ENCODE peak calls at places on chromosomes 13 and 19, in six cellular contexts. Q is RWPE1, O is choroid plexus epithelial cell, M is AG04449, N is dorsolateral prefrontal cortex, D is gastrocnemius medialis. Z is an unnamed sample.
A peak's percentile ranks its signal among the peaks of the same experiment; 100 is the strongest.

GRCh38 chr13:40993119-40993518 is 26.0 kb downstream of the ELF1 start:
- DNase-seq in Q (no peak), O (peak; percentile 27), M (no peak), N (no peak), D (no peak), Z (no peak)

GRCh38 chr13:76856141-76856571 is 30.0 kb downstream of the KCTD12 start:
- DNase-seq in Q (peak; percentile 48), O (peak; percentile 91), M (no peak), N (no peak), D (no peak), Z (no peak)

GRCh38 chr19:14248578-14249011 is 42.6 kb upstream of the ADGRL1 start:
- DNase-seq in Q (no peak), O (peak; percentile 24), M (no peak), N (peak; percentile 75), D (no peak), Z (no peak)

GRCh38 chr19:47402504-47402903 is 16.8 kb downstream of the MEIS3 start:
- DNase-seq in Q (no peak), O (no peak), M (no peak), N (no peak), D (no peak), Z (no peak)

GRCh38 chr19:17889609-17890214 is 18.0 kb downstream of the SLC5A5 start:
- DNase-seq in Q (peak; percentile 67), O (peak; percentile 61), M (no peak), N (no peak), D (no peak), Z (peak; percentile 29)

GRCh38 chr13:113407531-113408393 is 43.8 kb upstream of the GRTP1 start:
- DNase-seq in Q (no peak), O (no peak), M (no peak), N (no peak), D (no peak), Z (no peak)

GRCh38 chr13:76799696-76800095 is 86.5 kb downstream of the KCTD12 start:
- DNase-seq in Q (no peak), O (peak; percentile 56), M (no peak), N (no peak), D (no peak), Z (no peak)

GRCh38 chr13:98089826-98090225 is 53.1 kb upstream of the FARP1 start:
- DNase-seq in Q (no peak), O (peak; percentile 21), M (no peak), N (no peak), D (no peak), Z (no peak)

GRCh38 chr13:76380436-76381065 is 505.7 kb downstream of the KCTD12 start:
- DNase-seq in Q (no peak), O (peak; percentile 33), M (no peak), N (no peak), D (no peak), Z (no peak)

GRCh38 chr13:86813198-86813597 is 858.0 kb upstream of the SLITRK5 start:
- DNase-seq in Q (no peak), O (no peak), M (no peak), N (no peak), D (no peak), Z (no peak)

GRCh38 chr19:11678504-11678903 is 60.2 kb downstream of the ZNF823 start:
- DNase-seq in Q (no peak), O (no peak), M (no peak), N (no peak), D (no peak), Z (no peak)

GRCh38 chr13:30421093-30422055 is 919 bp upstream of the UBE2L5 start:
- DNase-seq in Q (peak; percentile 71), O (peak; percentile 78), M (no peak), N (peak; percentile 72), D (peak; percentile 53), Z (peak; percentile 48)

GRCh38 chr19:34298891-34299510 is 44.6 kb downstream of the GARRE1 start:
- DNase-seq in Q (no peak), O (no peak), M (no peak), N (no peak), D (no peak), Z (no peak)

GRCh38 chr13:40060318-40061007 is 405.0 kb downstream of the COG6 start:
- DNase-seq in Q (peak; percentile 89), O (peak; percentile 93), M (peak; percentile 12), N (no peak), D (no peak), Z (no peak)

GRCh38 chr19:28289294-28290063 is 923.5 kb downstream of the UQCRFS1 start:
- DNase-seq in Q (no peak), O (peak; percentile 26), M (no peak), N (no peak), D (no peak), Z (no peak)

GRCh38 chr19:17436874-17437267 is 11.6 kb downstream of the TMEM221 start:
- DNase-seq in Q (no peak), O (no peak), M (no peak), N (no peak), D (no peak), Z (no peak)

GRCh38 chr13:61111529-61111928 is 304.1 kb downstream of the PCDH20 start:
- DNase-seq in Q (no peak), O (no peak), M (no peak), N (no peak), D (no peak), Z (no peak)

GRCh38 chr19:51333836-51334460 is 8.0 kb downstream of the VSIG10L start:
- DNase-seq in Q (no peak), O (no peak), M (no peak), N (peak; percentile 93), D (no peak), Z (no peak)

GRCh38 chr13:31394491-31394890 is 194.7 kb downstream of the B3GLCT start:
- DNase-seq in Q (no peak), O (peak; percentile 2), M (no peak), N (no peak), D (no peak), Z (no peak)

GRCh38 chr13:48249018-48249417 is 16.0 kb downstream of the ITM2B start:
- DNase-seq in Q (no peak), O (no peak), M (no peak), N (no peak), D (no peak), Z (no peak)

GRCh38 chr13:24116103-24116502 is 44.4 kb upstream of the SPATA13 start:
- DNase-seq in Q (no peak), O (no peak), M (no peak), N (no peak), D (no peak), Z (no peak)

GRCh38 chr13:38902551-38902950 is 88.1 kb downstream of the STOML3 start:
- DNase-seq in Q (peak; percentile 42), O (no peak), M (no peak), N (no peak), D (no peak), Z (no peak)

GRCh38 chr13:68234278-68234677 is 1004.1 kb upstream of the PCDH9 start:
- DNase-seq in Q (peak; percentile 7), O (peak; percentile 65), M (no peak), N (no peak), D (no peak), Z (no peak)

GRCh38 chr19:10471909-10472308 is 31.2 kb downstream of the KEAP1 start:
- DNase-seq in Q (no peak), O (peak; percentile 71), M (no peak), N (no peak), D (no peak), Z (no peak)

GRCh38 chr19:2039082-2039958 is 11.7 kb downstream of the MKNK2 start:
- DNase-seq in Q (no peak), O (no peak), M (no peak), N (no peak), D (peak; percentile 33), Z (no peak)

GRCh38 chr13:51525567-51526165 is 58.6 kb upstream of the WDFY2 start:
- DNase-seq in Q (no peak), O (peak; percentile 16), M (no peak), N (no peak), D (no peak), Z (no peak)

GRCh38 chr13:98435356-98435755 is 141.6 kb downstream of the STK24 start:
- DNase-seq in Q (no peak), O (no peak), M (no peak), N (peak; percentile 32), D (no peak), Z (no peak)

GRCh38 chr19:10344780-10345179 is 5.4 kb upstream of the ICAM3 start:
- DNase-seq in Q (no peak), O (no peak), M (no peak), N (no peak), D (no peak), Z (no peak)

GRCh38 chr19:45687599-45687998 is 4.2 kb downstream of the SNRPD2 start:
- DNase-seq in Q (no peak), O (no peak), M (no peak), N (no peak), D (no peak), Z (no peak)

GRCh38 chr13:52850396-52851152 is 2.1 kb upstream of the PCDH8 start:
- DNase-seq in Q (peak; percentile 74), O (peak; percentile 27), M (no peak), N (no peak), D (peak; percentile 20), Z (peak; percentile 73)

GRCh38 chr13:60032836-60033235 is 130.9 kb downstream of the DIAPH3 start:
- DNase-seq in Q (no peak), O (no peak), M (no peak), N (no peak), D (no peak), Z (no peak)

GRCh38 chr19:31883299-31883990 is 462.0 kb upstream of the ZNF507 start:
- DNase-seq in Q (no peak), O (no peak), M (no peak), N (no peak), D (no peak), Z (no peak)

GRCh38 chr13:97068146-97068545 is 73.9 kb upstream of the OXGR1 start:
- DNase-seq in Q (no peak), O (peak; percentile 90), M (no peak), N (no peak), D (no peak), Z (no peak)

GRCh38 chr13:97072297-97072696 is 78.0 kb upstream of the OXGR1 start:
- DNase-seq in Q (no peak), O (no peak), M (no peak), N (no peak), D (no peak), Z (no peak)

GRCh38 chr13:97068964-97069815 is 74.9 kb upstream of the OXGR1 start:
- DNase-seq in Q (no peak), O (peak; percentile 23), M (no peak), N (no peak), D (no peak), Z (no peak)

GRCh38 chr13:97067342-97067895 is 73.1 kb upstream of the OXGR1 start:
- DNase-seq in Q (no peak), O (peak; percentile 72), M (no peak), N (no peak), D (no peak), Z (no peak)
- TF ChIP-seq CTCF in Q (no peak), O (peak; percentile 46), M (no peak), N (no peak), D (no peak), Z (no peak)

GRCh38 chr13:109783447-109783814 is 3.0 kb downstream of the IRS2 start:
- DNase-seq in Q (no peak), O (no peak), M (no peak), N (no peak), D (no peak), Z (no peak)
- TF ChIP-seq CTCF in Q (no peak), O (no peak), M (no peak), N (no peak), D (no peak), Z (no peak)

GRCh38 chr13:20057963-20058362 is 99.4 kb downstream of the ZMYM2 start:
- DNase-seq in Q (no peak), O (no peak), M (no peak), N (no peak), D (no peak), Z (no peak)
- TF ChIP-seq CTCF in Q (no peak), O (peak; percentile 32), M (no peak), N (peak; percentile 12), D (no peak), Z (no peak)

GRCh38 chr19:19514881-19515763 is at the start of gene TSSK6:
- DNase-seq in Q (peak; percentile 69), O (no peak), M (no peak), N (no peak), D (no peak), Z (no peak)
- TF ChIP-seq CTCF in Q (no peak), O (peak; percentile 39), M (no peak), N (no peak), D (no peak), Z (no peak)

Z was measured in Calu3.